ENCODE peak calls at places on chromosomes 2 and 18, in ten cellular contexts. W is T-helper 1 cell; J is nephron progenitor cell; K is stimulated activated CD4-positive, alpha-beta T cell treated with anti-CD3 and anti-CD28 coated beads, Interleukin-12 subunit alpha, Interleukin-12 subunit beta, amount 100 ng/mL, for 4 hours; G is dorsolateral prefrontal cortex; R is dermis blood vessel endothelial cell; C is left cardiac atrium; V is MM.1S; Y is CD8-positive, alpha-beta memory T cell; T is AG10803. A is an unnamed sample.
A peak's percentile ranks its signal among the peaks of the same experiment; 100 is the strongest.

GRCh38 chr18:7038330-7038846 is 79.2 kb downstream of the LAMA1 start:
- DNase-seq in V (peak; percentile 55), Y (no peak), W (no peak), G (no peak), R (peak; percentile 87), K (no peak), T (peak; percentile 98), J (peak; percentile 69), C (peak; percentile 89), A (no peak)

GRCh38 chr2:152063325-152063924 is 35.4 kb downstream of the CACNB4 start:
- DNase-seq in C (no peak), T (no peak), Y (no peak), G (no peak), V (no peak), W (no peak), J (no peak), R (no peak), K (no peak), A (no peak)

GRCh38 chr2:240960963-240961876 is 37.2 kb upstream of the SNED1 start:
- DNase-seq in V (no peak), R (no peak), C (no peak), J (peak; percentile 27), K (no peak), G (no peak), W (no peak), T (no peak), Y (no peak), A (peak; percentile 13)

GRCh38 chr2:99488999-99489757 is 639 bp downstream of the REV1 start:
- DNase-seq in R (peak; percentile 70), V (peak; percentile 48), Y (peak; percentile 56), C (peak; percentile 79), K (peak; percentile 21), J (peak; percentile 77), W (peak; percentile 62), T (peak; percentile 55), G (peak; percentile 62), A (peak; percentile 57)

GRCh38 chr2:218853766-218854165 is 5.8 kb upstream of the WNT6 start:
- DNase-seq in J (no peak), T (peak; percentile 30), Y (no peak), W (no peak), G (no peak), V (no peak), R (no peak), K (no peak), C (no peak), A (no peak)

GRCh38 chr2:237866119-237866621 is 6.7 kb downstream of the RAMP1 start:
- DNase-seq in K (no peak), V (no peak), G (no peak), W (no peak), Y (no peak), T (peak; percentile 16), C (no peak), R (peak; percentile 43), J (no peak), A (peak; percentile 45)

GRCh38 chr18:48819276-48819675 is 131.5 kb downstream of the SMAD7 start:
- DNase-seq in K (no peak), W (no peak), G (no peak), R (no peak), C (peak; percentile 78), V (no peak), T (no peak), J (no peak), Y (no peak), A (no peak)

GRCh38 chr2:11679016-11679415 is 9.0 kb upstream of the NTSR2 start:
- DNase-seq in J (no peak), K (no peak), G (no peak), W (no peak), Y (no peak), T (no peak), C (no peak), V (peak; percentile 30), R (no peak), A (no peak)

GRCh38 chr2:120321721-120322284 is 24.1 kb upstream of the INHBB start:
- DNase-seq in K (no peak), Y (no peak), R (no peak), C (no peak), W (no peak), J (no peak), G (no peak), T (no peak), V (no peak), A (no peak)

GRCh38 chr18:57428221-57429150 is 6.7 kb upstream of the ONECUT2 start:
- DNase-seq in Y (no peak), W (no peak), V (no peak), T (no peak), C (no peak), K (no peak), R (no peak), J (peak; percentile 45), G (no peak), A (no peak)

GRCh38 chr2:2756886-2757285 is 425.8 kb upstream of the MYT1L start:
- DNase-seq in Y (no peak), W (no peak), T (no peak), J (no peak), G (no peak), V (no peak), C (no peak), R (no peak), K (no peak), A (no peak)